ENCODE peak calls at places on chromosome 3, in six cellular contexts. P is stomach; I is CD4-positive, alpha-beta memory T cell; X is ovary; S is colonic mucosa; Q is H1. A is an unnamed sample.

GRCh38 chr3:46667657-46668056 is 25.8 kb downstream of the ALS2CL start:
- DNase-seq in P (peak; percentile 20), I (no peak), X (peak; percentile 6), S (no peak), Q (no peak), A (no peak)

GRCh38 chr3:50388021-50388719 is 28.8 kb upstream of the TMEM115 start:
- DNase-seq in P (no peak), I (no peak), X (no peak), S (no peak), Q (peak; percentile 67), A (peak; percentile 33)

GRCh38 chr3:125289429-125289828 is 76.9 kb upstream of the SLC12A8 start:
- DNase-seq in P (no peak), I (no peak), X (no peak), S (no peak), Q (no peak), A (no peak)

GRCh38 chr3:139824864-139825263 is 110.1 kb upstream of the CLSTN2 start:
- DNase-seq in P (no peak), I (no peak), X (no peak), S (no peak), Q (no peak), A (no peak)

GRCh38 chr3:40800343-40800742 is 275.6 kb downstream of the ZNF621 start:
- DNase-seq in P (no peak), I (no peak), X (peak; percentile 17), S (no peak), Q (no peak), A (peak; percentile 6)

GRCh38 chr3:187101184-187102072 is 37.9 kb downstream of the RPL39L start:
- DNase-seq in P (peak; percentile 69), I (peak; percentile 48), X (peak; percentile 49), S (peak; percentile 70), Q (no peak), A (peak; percentile 48)

GRCh38 chr3:13009132-13009945 is 63.9 kb downstream of the IQSEC1 start:
- DNase-seq in P (peak; percentile 71), I (peak; percentile 66), X (no peak), S (peak; percentile 73), Q (no peak), A (peak; percentile 27)

GRCh38 chr3:135513106-135514063 is 452.1 kb upstream of the PPP2R3A start:
- DNase-seq in P (no peak), I (no peak), X (no peak), S (no peak), Q (no peak), A (no peak)

GRCh38 chr3:176692172-176692923 is 504.9 kb downstream of the TBL1XR1 start:
- DNase-seq in P (no peak), I (no peak), X (no peak), S (no peak), Q (no peak), A (no peak)

GRCh38 chr3:176697284-176697889 is 499.9 kb downstream of the TBL1XR1 start:
- DNase-seq in P (no peak), I (no peak), X (no peak), S (no peak), Q (no peak), A (no peak)

GRCh38 chr3:176690470-176690869 is 506.8 kb downstream of the TBL1XR1 start:
- DNase-seq in P (no peak), I (no peak), X (no peak), S (no peak), Q (no peak), A (no peak)

GRCh38 chr3:176696816-176697215 is 500.5 kb downstream of the TBL1XR1 start:
- DNase-seq in P (no peak), I (no peak), X (no peak), S (no peak), Q (no peak), A (no peak)

DNA sequence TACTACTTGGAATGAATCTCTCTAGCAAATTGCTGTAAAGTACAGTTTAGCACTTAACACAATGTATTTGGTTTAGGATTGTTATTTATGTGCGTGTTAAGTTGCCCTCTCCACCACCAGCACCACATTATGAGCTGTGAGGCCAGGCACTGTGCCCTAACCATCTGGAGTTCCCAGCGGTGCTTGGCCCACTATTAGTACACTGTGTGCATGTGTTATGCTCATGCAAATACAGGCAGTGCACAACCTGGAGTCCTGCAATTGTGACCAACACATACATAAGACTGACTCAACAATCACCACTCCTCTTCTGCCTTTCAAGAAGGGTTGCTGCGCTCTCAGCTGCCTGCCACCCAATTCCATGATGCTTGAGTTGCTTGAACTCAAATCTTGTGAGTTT is 503.9 kb downstream of the TBL1XR1 start:
- DNase-seq in P (no peak), I (no peak), X (no peak), S (no peak), Q (no peak), A (no peak)
- H3K27ac ChIP-seq in P (no peak overlapping the region), I (no peak overlapping the region), X (no peak overlapping the region), S (no peak overlapping the region), Q (no peak overlapping the region), A (no peak overlapping the region)

GRCh38 chr3:134326126-134326525 is 48.1 kb downstream of the AMOTL2 start:
- DNase-seq in P (no peak), I (no peak), X (no peak), S (no peak), Q (no peak), A (no peak)

GRCh38 chr3:134325106-134325705 is 49.0 kb downstream of the AMOTL2 start:
- DNase-seq in P (no peak), I (no peak), X (no peak), S (no peak), Q (no peak), A (no peak)

GRCh38 chr3:134326760-134327593 is 47.3 kb downstream of the AMOTL2 start:
- DNase-seq in P (no peak), I (no peak), X (peak; percentile 47), S (no peak), Q (no peak), A (no peak)

GRCh38 chr3:134323966-134324962 is 50.0 kb downstream of the AMOTL2 start:
- DNase-seq in P (no peak), I (no peak), X (no peak), S (no peak), Q (no peak), A (no peak)

GRCh38 chr3:134325722-134326121 is 48.5 kb downstream of the AMOTL2 start:
- DNase-seq in P (peak; percentile 67), I (no peak), X (no peak), S (no peak), Q (no peak), A (peak; percentile 27)
- H3K4me1 ChIP-seq in P (peaks cover 47% of the 10 kb centered on the region), I (no peaks in the 10 kb centered on the region), X (peaks cover 12% of the 10 kb centered on the region), S (no peaks in the 10 kb centered on the region), Q (peaks cover 6% of the 10 kb centered on the region), A (no peaks in the 10 kb centered on the region)

GRCh38 chr3:119033393-119034255 is 1.0 kb downstream of the IGSF11 start:
- DNase-seq in P (no peak), I (no peak), X (no peak), S (no peak), Q (no peak), A (no peak)
- H3K4me3 ChIP-seq in P (peak overlapping the region; percentile 75), I (no peak overlapping the region), X (peak overlapping the region; percentile 58), S (peak overlapping the region; percentile 55), Q (peak overlapping the region; percentile 67), A (peak overlapping the region; percentile 20)

GRCh38 chr3:23809840-23810341 is 4.1 kb downstream of the UBE2E1 start:
- DNase-seq in P (no peak), I (peak; percentile 22), X (no peak), S (peak; percentile 34), Q (no peak), A (no peak)
- H3K27ac ChIP-seq in P (peak overlapping the region; percentile 94), I (peak overlapping the region; percentile 60), X (peak overlapping the region; percentile 80), S (peak overlapping the region; percentile 81), Q (peak overlapping the region; percentile 90), A (peak overlapping the region; percentile 69)

GRCh38 chr3:71309886-71310285 is 273.6 kb downstream of the FOXP1 start:
- DNase-seq in P (no peak), I (no peak), X (no peak), S (no peak), Q (no peak), A (no peak)

GRCh38 chr3:71305246-71306206 is 278.0 kb downstream of the FOXP1 start:
- DNase-seq in P (peak; percentile 34), I (peak; percentile 14), X (no peak), S (peak; percentile 36), Q (peak; percentile 62), A (peak; percentile 38)

GRCh38 chr3:71309342-71309741 is 274.2 kb downstream of the FOXP1 start:
- DNase-seq in P (no peak), I (peak; percentile 18), X (no peak), S (no peak), Q (no peak), A (no peak)

GRCh38 chr3:71308836-71309235 is 274.7 kb downstream of the FOXP1 start:
- DNase-seq in P (no peak), I (no peak), X (no peak), S (no peak), Q (no peak), A (no peak)

DNA sequence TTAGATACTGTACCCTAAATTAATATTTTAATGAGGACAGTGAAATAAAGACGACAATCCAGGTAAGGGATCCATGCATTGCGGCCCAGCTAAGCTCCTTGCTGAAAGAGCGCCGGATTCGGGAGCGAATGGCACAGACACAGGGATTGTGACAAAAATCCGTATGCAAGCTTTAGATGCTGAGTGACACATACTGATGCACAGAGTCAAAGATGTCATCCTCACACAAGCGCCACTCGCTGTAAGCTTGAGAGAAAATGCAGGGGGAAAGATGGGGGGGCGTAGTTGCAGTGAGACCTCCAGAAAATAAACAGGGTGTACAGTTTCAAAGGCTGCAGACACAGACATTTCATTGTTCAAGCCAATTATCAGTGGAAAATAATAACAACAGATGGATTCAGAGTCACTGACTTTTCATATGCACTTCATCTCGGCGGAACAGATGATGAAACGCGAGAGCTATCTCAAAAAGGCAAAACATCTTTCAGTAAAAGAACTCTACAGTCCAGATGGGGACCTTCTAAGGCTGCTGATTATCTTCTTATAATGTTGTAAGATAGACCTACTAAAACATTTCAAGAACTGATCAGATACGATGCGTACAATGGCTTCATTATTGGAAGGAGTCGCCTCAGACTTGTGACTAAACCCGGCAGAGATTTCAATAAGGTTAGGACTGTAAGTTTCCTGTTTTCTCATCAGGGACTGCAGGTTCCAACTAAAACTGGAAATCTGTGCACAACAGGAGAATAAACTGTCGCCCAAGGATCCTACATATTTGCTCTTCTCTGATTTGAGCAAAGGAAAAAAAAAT is 275.4 kb downstream of the FOXP1 start:
- DNase-seq in P (no peak), I (no peak), X (no peak), S (no peak), Q (no peak), A (no peak)
- H3K4me1 ChIP-seq in P (peaks cover 67% of the 10 kb centered on the region), I (peaks cover 58% of the 10 kb centered on the region), X (peaks cover 6% of the 10 kb centered on the region), S (no peaks in the 10 kb centered on the region), Q (peaks cover 15% of the 10 kb centered on the region), A (peaks cover 5% of the 10 kb centered on the region)

GRCh38 chr3:178054505-178054904 is 481.7 kb upstream of the KCNMB2 start:
- DNase-seq in P (no peak), I (no peak), X (no peak), S (no peak), Q (no peak), A (no peak)
- H3K4me3 ChIP-seq in P (no peak overlapping the region), I (no peak overlapping the region), X (no peak overlapping the region), S (no peak overlapping the region), Q (no peak overlapping the region), A (no peak overlapping the region)

A was measured in small intestine.